ENCODE peak calls at places on chromosomes 4 and X, in four cellular contexts. One of them, this sample, is unnamed.

GRCh38 chr4:5751918-5752802 is 41.2 kb downstream of the EVC start:
- DNase-seq in WERI-Rb-1: peak; percentile 97
- DNase-seq in NT2/D1: peak; percentile 82
- DNase-seq in tibial artery: peak; percentile 34
- DNase-seq in this sample: no peak

GRCh38 chrX:30309139-30309571 is at the start of gene NR0B1:
- DNase-seq in WERI-Rb-1: peak; percentile 10
- DNase-seq in NT2/D1: no peak
- DNase-seq in tibial artery: no peak
- DNase-seq in this sample: no peak

GRCh38 chr4:66943117-66943516 is 602.2 kb downstream of the CENPC start:
- DNase-seq in WERI-Rb-1: no peak
- DNase-seq in NT2/D1: no peak
- DNase-seq in tibial artery: no peak
- DNase-seq in this sample: no peak

GRCh38 chr4:56042225-56042624 is 93.5 kb downstream of the CEP135 start:
- DNase-seq in WERI-Rb-1: no peak
- DNase-seq in NT2/D1: no peak
- DNase-seq in tibial artery: no peak
- DNase-seq in this sample: no peak

GRCh38 chrX:77003956-77004355 is 443.2 kb upstream of the FGF16 start:
- DNase-seq in WERI-Rb-1: no peak
- DNase-seq in NT2/D1: no peak
- DNase-seq in tibial artery: no peak
- DNase-seq in this sample: no peak

GRCh38 chr4:55297346-55297745 is 48.7 kb upstream of the SRD5A3 start:
- DNase-seq in WERI-Rb-1: peak; percentile 5
- DNase-seq in NT2/D1: no peak
- DNase-seq in tibial artery: no peak
- DNase-seq in this sample: no peak

GRCh38 chr4:73788411-73788810 is 48.0 kb downstream of the CXCL8 start:
- DNase-seq in WERI-Rb-1: no peak
- DNase-seq in NT2/D1: no peak
- DNase-seq in tibial artery: no peak
- DNase-seq in this sample: no peak

GRCh38 chr4:168711197-168712120 is 214.6 kb downstream of the PALLD start:
- DNase-seq in WERI-Rb-1: peak; percentile 15
- DNase-seq in NT2/D1: no peak
- DNase-seq in tibial artery: peak; percentile 80
- DNase-seq in this sample: no peak

GRCh38 chr4:93852680-93853079 is 24.1 kb downstream of the ATOH1 start:
- DNase-seq in WERI-Rb-1: no peak
- DNase-seq in NT2/D1: no peak
- DNase-seq in tibial artery: no peak
- DNase-seq in this sample: no peak

GRCh38 chrX:20159811-20160385 is 18.3 kb upstream of the EIF1AX start:
- DNase-seq in WERI-Rb-1: no peak
- DNase-seq in NT2/D1: no peak
- DNase-seq in tibial artery: no peak
- DNase-seq in this sample: no peak

GRCh38 chrX:10050481-10050880 is 83.3 kb downstream of the CLDN34 start:
- DNase-seq in WERI-Rb-1: no peak
- DNase-seq in NT2/D1: peak; percentile 77
- DNase-seq in tibial artery: no peak
- DNase-seq in this sample: peak; percentile 59

GRCh38 chr4:53920116-53920515 is 144.3 kb downstream of the CHIC2 start:
- DNase-seq in WERI-Rb-1: no peak
- DNase-seq in NT2/D1: no peak
- DNase-seq in tibial artery: no peak
- DNase-seq in this sample: no peak

GRCh38 chr4:680931-681645 is 6.7 kb downstream of the MYL5 start:
- DNase-seq in WERI-Rb-1: no peak
- DNase-seq in NT2/D1: no peak
- DNase-seq in tibial artery: no peak
- DNase-seq in this sample: no peak

GRCh38 chr4:76677571-76678326 is 220.2 kb downstream of the SOWAHB start:
- DNase-seq in WERI-Rb-1: no peak
- DNase-seq in NT2/D1: no peak
- DNase-seq in tibial artery: no peak
- DNase-seq in this sample: no peak

GRCh38 chr4:20020049-20020448 is 231.7 kb upstream of the SLIT2 start:
- DNase-seq in WERI-Rb-1: no peak
- DNase-seq in NT2/D1: no peak
- DNase-seq in tibial artery: no peak
- DNase-seq in this sample: no peak
- H3K9me3 ChIP-seq in WERI-Rb-1: no peaks in the 10 kb centered on the region
- H3K9me3 ChIP-seq in NT2/D1: no peaks in the 10 kb centered on the region
- H3K9me3 ChIP-seq in tibial artery: no peaks in the 10 kb centered on the region
- H3K9me3 ChIP-seq in this sample: no peaks in the 10 kb centered on the region

DNA sequence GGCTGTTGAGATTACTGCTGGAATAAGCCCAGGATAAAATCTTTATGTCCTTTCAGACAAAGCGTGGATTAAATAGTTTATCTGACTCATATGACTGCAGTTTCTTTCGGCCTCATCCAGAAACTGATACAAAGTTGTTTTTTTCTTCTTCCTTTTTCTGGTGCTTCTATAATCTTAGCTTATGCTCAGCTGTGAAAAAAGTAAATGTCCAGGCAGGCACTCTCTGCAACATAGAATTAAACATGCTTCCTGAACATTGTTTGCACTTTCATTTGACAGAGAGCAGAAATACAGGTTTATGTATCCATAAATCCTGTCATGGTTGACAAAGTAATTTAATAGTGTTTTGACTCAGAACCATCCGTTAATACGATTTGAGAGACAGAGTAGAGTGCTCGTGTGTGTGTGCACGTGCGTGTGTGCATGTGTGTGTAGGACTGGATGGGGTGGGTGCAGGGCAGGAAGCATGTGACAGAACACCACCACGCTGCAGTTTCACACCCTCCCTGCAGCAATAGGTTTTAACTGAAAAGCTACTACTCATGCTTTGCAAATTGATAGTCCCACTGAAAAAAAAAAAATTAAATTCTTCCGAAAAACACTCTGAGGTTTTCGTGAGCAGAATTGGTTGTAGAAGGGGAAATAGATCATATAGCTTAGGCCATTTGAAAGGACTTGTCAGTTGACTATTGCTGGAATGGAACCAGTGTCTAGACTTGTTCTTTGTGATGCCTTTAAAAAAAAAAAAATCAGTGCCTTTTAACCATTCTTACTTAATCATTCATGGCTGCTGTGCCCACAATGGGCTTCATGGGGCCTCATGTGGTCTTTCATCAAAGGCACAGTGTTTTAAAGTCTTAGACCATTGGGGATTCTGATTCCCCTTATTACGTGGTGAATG is 139.0 kb downstream of the AFF1 start:
- DNase-seq in WERI-Rb-1: peak; percentile 72
- DNase-seq in NT2/D1: no peak
- DNase-seq in tibial artery: no peak
- DNase-seq in this sample: peak; percentile 26
- H3K4me3 ChIP-seq in WERI-Rb-1: peak overlapping the region; percentile 36
- H3K4me3 ChIP-seq in NT2/D1: no peak overlapping the region
- H3K4me3 ChIP-seq in tibial artery: no peak overlapping the region
- H3K4me3 ChIP-seq in this sample: peak overlapping the region; percentile 21

GRCh38 chr4:86048426-86048825 is 311.4 kb downstream of the MAPK10 start:
- DNase-seq in WERI-Rb-1: no peak
- DNase-seq in NT2/D1: no peak
- DNase-seq in tibial artery: no peak
- DNase-seq in this sample: no peak
- H3K9me3 ChIP-seq in WERI-Rb-1: no peaks in the 10 kb centered on the region
- H3K9me3 ChIP-seq in NT2/D1: no peaks in the 10 kb centered on the region
- H3K9me3 ChIP-seq in tibial artery: no peaks in the 10 kb centered on the region
- H3K9me3 ChIP-seq in this sample: no peaks in the 10 kb centered on the region

DNA sequence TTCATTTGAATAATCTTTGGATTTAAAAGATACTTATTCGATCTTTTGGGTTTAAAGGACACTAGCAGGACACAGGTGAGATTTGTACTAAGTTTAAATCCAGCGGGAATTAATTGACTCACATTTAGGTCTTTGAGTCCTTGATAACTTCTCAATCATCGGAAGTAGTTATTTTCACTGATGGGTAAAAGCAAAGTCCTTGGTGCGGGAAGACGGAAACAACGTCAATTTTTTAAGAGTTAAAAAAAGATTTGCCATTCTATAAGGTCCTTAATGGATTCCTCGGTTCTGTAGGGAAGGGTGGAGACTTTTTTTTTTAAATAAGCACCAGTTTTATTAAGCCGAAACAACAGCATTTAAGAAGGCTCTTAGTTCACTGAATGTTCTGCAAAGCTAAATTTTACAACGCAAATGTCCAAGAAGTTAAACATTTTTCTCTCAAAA is 2.9 kb downstream of the TMSB4X start:
- DNase-seq in WERI-Rb-1: no peak
- DNase-seq in NT2/D1: no peak
- DNase-seq in tibial artery: no peak
- DNase-seq in this sample: no peak
- H3K4me3 ChIP-seq in WERI-Rb-1: peak overlapping the region; percentile 99
- H3K4me3 ChIP-seq in NT2/D1: no peak overlapping the region
- H3K4me3 ChIP-seq in tibial artery: peak overlapping the region; percentile 87
- H3K4me3 ChIP-seq in this sample: peak overlapping the region; percentile 88

GRCh38 chr4:182105416-182105815 is 137.8 kb upstream of the TENM3 start:
- DNase-seq in WERI-Rb-1: no peak
- DNase-seq in NT2/D1: no peak
- DNase-seq in tibial artery: no peak
- DNase-seq in this sample: no peak

GRCh38 chr4:182107931-182108330 is 135.3 kb upstream of the TENM3 start:
- DNase-seq in WERI-Rb-1: no peak
- DNase-seq in NT2/D1: no peak
- DNase-seq in tibial artery: no peak
- DNase-seq in this sample: no peak

GRCh38 chr4:182101618-182102017 is 141.6 kb upstream of the TENM3 start:
- DNase-seq in WERI-Rb-1: no peak
- DNase-seq in NT2/D1: no peak
- DNase-seq in tibial artery: no peak
- DNase-seq in this sample: no peak

GRCh38 chr4:182102576-182102975 is 140.6 kb upstream of the TENM3 start:
- DNase-seq in WERI-Rb-1: no peak
- DNase-seq in NT2/D1: no peak
- DNase-seq in tibial artery: no peak
- DNase-seq in this sample: no peak

GRCh38 chr4:182103614-182104319 is 139.4 kb upstream of the TENM3 start:
- DNase-seq in WERI-Rb-1: no peak
- DNase-seq in NT2/D1: no peak
- DNase-seq in tibial artery: no peak
- DNase-seq in this sample: no peak
- H3K9me3 ChIP-seq in WERI-Rb-1: peaks cover 4% of the 10 kb centered on the region
- H3K9me3 ChIP-seq in NT2/D1: no peaks in the 10 kb centered on the region
- H3K9me3 ChIP-seq in tibial artery: no peaks in the 10 kb centered on the region
- H3K9me3 ChIP-seq in this sample: no peaks in the 10 kb centered on the region

DNA sequence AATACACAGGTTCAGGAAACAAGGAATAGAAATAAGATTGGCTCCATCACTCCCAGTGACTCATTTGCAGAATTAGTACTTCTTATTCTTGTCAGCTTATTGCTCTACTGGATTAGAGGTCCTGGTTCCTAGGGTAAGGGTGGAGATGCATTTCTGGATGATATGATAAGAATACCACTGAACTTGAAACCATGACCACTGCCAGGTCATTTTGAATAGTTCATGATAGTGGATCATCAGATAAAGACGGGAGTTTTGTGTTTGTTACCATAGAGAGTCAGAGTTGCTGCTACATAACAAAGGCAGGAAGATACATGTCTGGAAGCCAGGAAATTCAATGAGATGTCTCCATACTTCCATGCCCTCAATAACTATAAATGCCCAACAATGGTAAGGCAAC is 109.2 kb upstream of the FAT1 start:
- DNase-seq in WERI-Rb-1: no peak
- DNase-seq in NT2/D1: no peak
- DNase-seq in tibial artery: no peak
- DNase-seq in this sample: no peak
- H3K4me3 ChIP-seq in WERI-Rb-1: no peak overlapping the region
- H3K4me3 ChIP-seq in NT2/D1: no peak overlapping the region
- H3K4me3 ChIP-seq in tibial artery: no peak overlapping the region
- H3K4me3 ChIP-seq in this sample: no peak overlapping the region

DNA sequence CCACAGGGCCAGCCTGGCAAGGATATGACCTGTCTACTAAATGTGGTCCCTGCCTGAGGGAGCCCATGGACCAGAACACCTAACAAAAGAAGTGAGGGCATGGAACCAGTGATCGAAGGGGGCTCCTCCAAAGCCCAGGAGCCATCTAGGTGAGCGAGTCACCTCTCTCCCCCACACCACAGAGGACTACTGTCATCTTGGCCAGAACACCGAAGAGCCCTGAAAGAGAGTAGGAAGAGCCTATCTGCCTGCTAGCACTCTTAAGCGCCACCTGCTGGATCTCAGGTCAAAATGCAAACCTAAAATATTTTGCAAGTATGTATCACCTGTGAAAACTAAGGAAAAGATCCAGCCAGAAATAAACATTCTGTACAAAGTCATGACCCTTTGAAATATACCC is 137.9 kb upstream of the ZXDB start:
- DNase-seq in WERI-Rb-1: peak; percentile 13
- DNase-seq in NT2/D1: peak; percentile 16
- DNase-seq in tibial artery: no peak
- DNase-seq in this sample: peak; percentile 7
- H3K9me3 ChIP-seq in WERI-Rb-1: no peaks in the 10 kb centered on the region
- H3K9me3 ChIP-seq in NT2/D1: no peaks in the 10 kb centered on the region
- H3K9me3 ChIP-seq in tibial artery: peaks cover 6% of the 10 kb centered on the region
- H3K9me3 ChIP-seq in this sample: no peaks in the 10 kb centered on the region

GRCh38 chr4:155781432-155781831 is 22.6 kb downstream of the GUCY1B1 start:
- DNase-seq in WERI-Rb-1: no peak
- DNase-seq in NT2/D1: no peak
- DNase-seq in tibial artery: no peak
- DNase-seq in this sample: no peak

GRCh38 chr4:155785828-155786227 is 27.0 kb downstream of the GUCY1B1 start:
- DNase-seq in WERI-Rb-1: no peak
- DNase-seq in NT2/D1: no peak
- DNase-seq in tibial artery: no peak
- DNase-seq in this sample: no peak

GRCh38 chr4:155780773-155781172 is 22.0 kb downstream of the GUCY1B1 start:
- DNase-seq in WERI-Rb-1: no peak
- DNase-seq in NT2/D1: no peak
- DNase-seq in tibial artery: no peak
- DNase-seq in this sample: no peak

GRCh38 chr4:155787113-155787710 is 28.4 kb downstream of the GUCY1B1 start:
- DNase-seq in WERI-Rb-1: peak; percentile 25
- DNase-seq in NT2/D1: peak; percentile 9
- DNase-seq in tibial artery: no peak
- DNase-seq in this sample: no peak

DNA sequence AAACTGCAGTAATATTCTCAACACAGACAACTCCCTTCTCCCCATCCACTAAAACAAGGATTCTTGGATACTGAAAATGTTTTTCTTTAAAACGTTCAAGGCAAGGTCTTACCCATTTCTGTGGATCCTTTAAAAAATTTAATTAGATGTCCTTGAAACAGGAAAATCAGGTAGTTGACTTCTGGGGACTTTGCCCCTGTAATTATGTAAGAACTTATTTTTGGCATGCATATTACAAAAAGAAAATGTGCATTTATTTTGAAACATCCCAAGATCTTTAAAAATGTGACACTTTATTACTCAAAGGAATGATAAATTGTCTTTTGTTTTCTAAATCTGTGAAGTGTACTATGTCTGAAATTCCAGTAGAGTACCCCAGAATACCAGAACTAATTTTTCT is 25.8 kb downstream of the GUCY1B1 start:
- DNase-seq in WERI-Rb-1: no peak
- DNase-seq in NT2/D1: no peak
- DNase-seq in tibial artery: no peak
- DNase-seq in this sample: no peak
- H3K4me3 ChIP-seq in WERI-Rb-1: no peak overlapping the region
- H3K4me3 ChIP-seq in NT2/D1: no peak overlapping the region
- H3K4me3 ChIP-seq in tibial artery: no peak overlapping the region
- H3K4me3 ChIP-seq in this sample: no peak overlapping the region